ENCODE peak calls at places on chromosome 9, in nine cellular contexts. I is MM.1S, V is hepatocyte, E is HCT116, Q is GM23338, R is SK-N-SH, M is PC-3, L is neural progenitor cell, X is GM23248. C is an unnamed sample. For H3K4me1, the result is how much of the 10 kb centered on the place peaks cover.

GRCh38 chr9:5971740-5972139 is 43.7 kb downstream of the RANBP6 start:
- DNase-seq in I (no peak), V (no peak), E (no peak), Q (no peak), R (no peak), M (peak), L (no peak), X (peak), C (no peak)

GRCh38 chr9:131029574-131029952 is 20.6 kb downstream of the LAMC3 start:
- DNase-seq in I (no peak), V (no peak), E (no peak), Q (no peak), R (no peak), M (no peak), L (no peak), X (no peak), C (no peak)

GRCh38 chr9:5389109-5389732 is 48.5 kb downstream of the PLGRKT start:
- DNase-seq in I (peak), V (no peak), E (no peak), Q (no peak), R (no peak), M (peak), L (no peak), X (peak), C (no peak)

GRCh38 chr9:93595461-93595860 is 19.1 kb downstream of the PHF2 start:
- DNase-seq in I (no peak), V (no peak), E (no peak), Q (no peak), R (no peak), M (no peak), L (no peak), X (no peak), C (no peak)

GRCh38 chr9:125839322-125839721 is 92.1 kb downstream of the PBX3 start:
- DNase-seq in I (no peak), V (no peak), E (no peak), Q (no peak), R (no peak), M (no peak), L (no peak), X (no peak), C (no peak)

GRCh38 chr9:10059044-10059443 is 553.8 kb downstream of the PTPRD start:
- DNase-seq in I (no peak), V (peak), E (no peak), Q (peak), R (no peak), M (no peak), L (no peak), X (peak), C (no peak)

GRCh38 chr9:136020206-136020605 is 59.0 kb upstream of the UBAC1 start:
- DNase-seq in I (no peak), V (no peak), E (no peak), Q (no peak), R (peak), M (no peak), L (no peak), X (no peak), C (no peak)

GRCh38 chr9:126919193-126919592 is 4.6 kb downstream of the RALGPS1 start:
- DNase-seq in I (no peak), V (peak), E (no peak), Q (no peak), R (no peak), M (no peak), L (no peak), X (no peak), C (no peak)

GRCh38 chr9:27726244-27727141 is 153.2 kb upstream of the C9orf72 start:
- DNase-seq in I (peak), V (peak), E (peak), Q (peak), R (peak), M (peak), L (peak), X (peak), C (peak)

GRCh38 chr9:92781902-92782301 is 17.3 kb upstream of the BICD2 start:
- DNase-seq in I (no peak), V (no peak), E (no peak), Q (no peak), R (no peak), M (peak), L (no peak), X (no peak), C (no peak)

GRCh38 chr9:127199001-127199791 is 65.4 kb upstream of the GARNL3 start:
- DNase-seq in I (peak), V (peak), E (peak), Q (peak), R (peak), M (peak), L (peak), X (peak), C (peak)

GRCh38 chr9:133158695-133159094 is 5.0 kb downstream of the GBGT1 start:
- DNase-seq in I (no peak), V (no peak), E (no peak), Q (no peak), R (no peak), M (no peak), L (no peak), X (no peak), C (no peak)

GRCh38 chr9:72808446-72808768 is 144.4 kb downstream of the ALDH1A1 start:
- DNase-seq in I (no peak), V (no peak), E (no peak), Q (no peak), R (no peak), M (no peak), L (no peak), X (peak), C (no peak)

GRCh38 chr9:134591573-134591981 is 50.0 kb upstream of the COL5A1 start:
- DNase-seq in I (no peak), V (no peak), E (no peak), Q (no peak), R (peak), M (no peak), L (no peak), X (peak), C (no peak)

GRCh38 chr9:109098221-109098959 is 21.4 kb downstream of the TMEM245 start:
- DNase-seq in I (no peak), V (peak), E (no peak), Q (peak), R (peak), M (peak), L (peak), X (peak), C (no peak)

GRCh38 chr9:73038613-73039012 is 85.8 kb upstream of the ALDH1A1 start:
- DNase-seq in I (no peak), V (no peak), E (no peak), Q (peak), R (no peak), M (no peak), L (no peak), X (peak), C (no peak)

GRCh38 chr9:134231767-134232166 is 67.4 kb upstream of the RNU6ATAC start:
- DNase-seq in I (no peak), V (no peak), E (no peak), Q (no peak), R (no peak), M (no peak), L (no peak), X (no peak), C (no peak)

GRCh38 chr9:99085949-99086948 is 18.7 kb upstream of the TGFBR1 start:
- DNase-seq in I (no peak), V (no peak), E (no peak), Q (no peak), R (no peak), M (no peak), L (no peak), X (peak), C (no peak)

GRCh38 chr9:91378695-91379127 is 17.0 kb upstream of the AUH start:
- DNase-seq in I (no peak), V (peak), E (no peak), Q (no peak), R (no peak), M (no peak), L (no peak), X (peak), C (no peak)

GRCh38 chr9:72396247-72397091 is 31.5 kb upstream of the ZFAND5 start:
- DNase-seq in I (no peak), V (peak), E (no peak), Q (no peak), R (no peak), M (peak), L (no peak), X (peak), C (no peak)

GRCh38 chr9:91682806-91683205 is 259.2 kb upstream of the NFIL3 start:
- DNase-seq in I (no peak), V (peak), E (no peak), Q (no peak), R (no peak), M (peak), L (no peak), X (peak), C (no peak)

GRCh38 chr9:124688238-124688904 is 82.7 kb downstream of the NR6A1 start:
- DNase-seq in I (no peak), V (no peak), E (no peak), Q (no peak), R (no peak), M (no peak), L (no peak), X (no peak), C (no peak)

GRCh38 chr9:89642789-89643188 is 38.0 kb downstream of the GADD45G start:
- DNase-seq in I (no peak), V (no peak), E (no peak), Q (no peak), R (no peak), M (no peak), L (no peak), X (no peak), C (no peak)

GRCh38 chr9:110427497-110428104 is 89.9 kb upstream of the TXNDC8 start:
- DNase-seq in I (peak), V (peak), E (peak), Q (peak), R (peak), M (peak), L (peak), X (peak), C (peak)

GRCh38 chr9:136840140-136840876 is 2.0 kb upstream of the AJM1 start:
- DNase-seq in I (no peak), V (peak), E (no peak), Q (no peak), R (peak), M (no peak), L (peak), X (no peak), C (no peak)

GRCh38 chr9:16509946-16510504 is 360.4 kb downstream of the BNC2 start:
- DNase-seq in I (no peak), V (peak), E (no peak), Q (no peak), R (no peak), M (peak), L (no peak), X (peak), C (no peak)

GRCh38 chr9:89497978-89498844 is at the start of gene SEMA4D:
- DNase-seq in I (peak), V (peak), E (peak), Q (peak), R (peak), M (peak), L (peak), X (peak), C (peak)

GRCh38 chr9:110192531-110193326 is 15.2 kb downstream of the C9orf152 start:
- DNase-seq in I (peak), V (peak), E (no peak), Q (no peak), R (no peak), M (no peak), L (no peak), X (peak), C (no peak)

GRCh38 chr9:79131375-79131774 is 440.4 kb upstream of the TLE4 start:
- DNase-seq in I (no peak), V (no peak), E (no peak), Q (peak), R (no peak), M (no peak), L (no peak), X (no peak), C (no peak)

GRCh38 chr9:108475813-108476212 is 380.0 kb downstream of the ACTL7B start:
- DNase-seq in I (no peak), V (no peak), E (no peak), Q (no peak), R (no peak), M (peak), L (no peak), X (no peak), C (no peak)

GRCh38 chr9:101738566-101739183 is at the start of gene GRIN3A:
- DNase-seq in I (no peak), V (peak), E (no peak), Q (peak), R (peak), M (no peak), L (peak), X (peak), C (no peak)

GRCh38 chr9:136011703-136012496 is 50.7 kb upstream of the UBAC1 start:
- DNase-seq in I (no peak), V (peak), E (no peak), Q (no peak), R (peak), M (no peak), L (no peak), X (peak), C (peak)

GRCh38 chr9:129290606-129291005 is 112.5 kb upstream of the IER5L start:
- DNase-seq in I (no peak), V (no peak), E (no peak), Q (no peak), R (no peak), M (no peak), L (no peak), X (no peak), C (no peak)

DNA sequence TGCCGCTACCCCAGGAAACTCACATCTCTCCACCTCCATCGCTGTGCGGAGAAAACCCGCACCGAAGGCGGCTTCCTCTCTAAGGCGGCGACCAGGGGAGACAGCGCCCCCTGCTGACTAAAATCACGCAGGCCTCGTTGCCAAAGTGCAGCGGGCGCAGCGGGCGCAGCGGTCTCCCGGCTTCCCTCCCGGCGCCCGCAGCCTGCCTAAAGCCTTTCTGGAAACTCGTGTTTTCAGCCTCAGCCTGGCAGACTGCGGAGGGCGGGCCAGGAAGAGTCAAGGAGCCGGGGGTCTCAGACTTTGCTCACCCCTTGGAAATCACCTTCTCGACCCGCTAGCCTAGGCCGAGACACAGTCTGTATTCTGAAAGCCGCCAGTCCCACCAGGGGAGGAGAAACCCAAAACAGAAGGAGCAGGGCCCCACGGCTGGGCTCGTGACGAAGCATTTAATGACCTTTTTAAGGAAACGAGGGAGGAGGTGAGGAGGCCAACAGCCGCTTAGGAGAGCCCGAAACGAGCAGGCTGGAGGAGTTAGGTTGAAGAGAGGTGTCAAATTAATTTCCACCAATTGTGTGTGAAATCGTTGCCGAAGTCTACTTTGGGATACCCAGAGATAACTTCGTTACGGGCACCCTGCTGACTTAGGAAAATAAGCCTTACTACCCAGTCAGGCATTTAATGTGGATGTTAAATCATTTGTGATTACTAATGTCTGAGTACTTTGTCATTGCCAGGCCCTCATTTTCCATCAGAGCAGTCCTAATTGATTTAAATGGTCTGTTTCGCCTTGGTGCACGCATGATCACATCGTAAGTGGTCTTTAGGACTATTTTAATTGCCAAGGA is 7.3 kb upstream of the FOXB2 start:
- DNase-seq in I (peak), V (peak), E (peak), Q (peak), R (peak), M (peak), L (peak), X (peak), C (peak)
- H2AFZ ChIP-seq in I (peak), V (no peak), E (peak), Q (peak), R (no peak), M (no peak), L (peak), X (no peak), C (no peak)

GRCh38 chr9:68515304-68516017 is 25.2 kb downstream of the TMEM252 start:
- DNase-seq in I (no peak), V (peak), E (no peak), Q (no peak), R (no peak), M (peak), L (no peak), X (peak), C (no peak)
- TF ChIP-seq EZH2phosphoT487 in I (no peak), V (no peak), E (no peak), Q (no peak), R (no peak), M (no peak), L (no peak), X (no peak), C (no peak)

GRCh38 chr9:77177143-77177893 is at the start of gene VPS13A:
- DNase-seq in I (peak), V (peak), E (peak), Q (peak), R (peak), M (peak), L (peak), X (peak), C (peak)

GRCh38 chr9:77183581-77183980 is 6.2 kb downstream of the VPS13A start:
- DNase-seq in I (no peak), V (no peak), E (no peak), Q (no peak), R (no peak), M (no peak), L (no peak), X (no peak), C (no peak)

GRCh38 chr9:77177894-77178794 is 810 bp downstream of the VPS13A start:
- DNase-seq in I (peak), V (peak), E (no peak), Q (peak), R (peak), M (peak), L (peak), X (peak), C (peak)

GRCh38 chr9:77176686-77177142 is 620 bp upstream of the VPS13A start:
- DNase-seq in I (no peak), V (no peak), E (no peak), Q (no peak), R (no peak), M (no peak), L (no peak), X (no peak), C (no peak)

DNA sequence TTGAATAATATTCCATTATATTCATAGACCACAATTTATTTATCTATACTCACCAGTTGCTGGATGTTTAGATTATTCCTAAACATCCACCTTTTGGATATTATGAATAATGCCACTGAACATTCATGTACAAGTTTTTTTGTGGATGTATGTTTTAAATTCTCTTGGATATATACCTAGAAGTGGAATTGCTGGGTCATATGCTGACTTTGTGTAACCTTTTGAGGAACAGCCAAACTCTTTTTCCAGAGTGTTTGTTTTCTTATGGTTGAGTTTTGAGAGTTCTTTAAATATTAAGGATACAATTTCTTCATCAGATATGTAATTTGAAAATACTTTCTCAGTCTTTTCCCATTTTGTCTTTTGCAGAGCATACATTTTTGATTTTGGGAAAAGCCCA is 2.7 kb downstream of the VPS13A start:
- DNase-seq in I (no peak), V (no peak), E (no peak), Q (no peak), R (no peak), M (no peak), L (no peak), X (no peak), C (no peak)
- H3K4me1 ChIP-seq in I (under half), V (under half), E (under half), Q (under half), R (under half), M (under half), L (under half), X (under half), C (under half)

GRCh38 chr9:21969011-21969935 is 24.9 kb downstream of the CDKN2A start:
- DNase-seq in I (no peak), V (no peak), E (no peak), Q (peak), R (no peak), M (no peak), L (peak), X (peak), C (no peak)
- H2AFZ ChIP-seq in I (no peak), V (peak), E (no peak), Q (no peak), R (peak), M (no peak), L (no peak), X (no peak), C (no peak)

DNA sequence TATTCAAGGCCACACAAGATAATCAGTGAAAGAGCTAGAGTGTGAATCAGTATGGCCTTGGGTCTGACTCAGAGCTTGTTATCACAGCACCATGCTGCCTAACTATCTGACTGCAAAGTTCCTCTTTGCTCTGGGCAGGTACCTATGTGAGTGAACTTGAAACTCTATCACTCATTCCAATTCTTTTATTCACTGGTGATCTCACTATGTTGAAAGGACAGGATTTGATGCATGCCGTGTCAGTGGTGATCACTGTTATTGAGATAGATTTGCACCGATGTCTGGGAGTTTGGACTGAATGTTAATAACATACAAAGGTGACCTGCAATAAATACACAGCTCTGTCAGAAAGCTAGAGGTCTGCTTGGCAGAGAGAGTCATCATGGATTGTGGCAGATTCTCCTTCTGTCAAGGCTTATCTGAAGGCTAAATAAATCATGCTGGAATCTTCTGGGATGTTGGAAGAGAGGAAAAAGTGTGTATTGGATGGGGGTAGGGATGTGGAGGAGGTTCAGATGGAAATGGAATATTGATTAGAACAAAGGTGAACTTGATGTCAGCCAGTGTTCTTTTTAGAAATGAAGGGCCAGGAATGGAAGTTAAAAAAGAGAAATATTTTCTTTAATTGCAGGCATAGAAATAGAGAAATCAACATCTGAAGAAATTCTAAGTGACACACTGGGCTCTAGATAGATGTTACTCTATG is 91.8 kb upstream of the TNC start:
- DNase-seq in I (no peak), V (peak), E (no peak), Q (no peak), R (no peak), M (peak), L (no peak), X (peak), C (no peak)
- TF ChIP-seq EZH2phosphoT487 in I (no peak), V (no peak), E (no peak), Q (no peak), R (no peak), M (no peak), L (no peak), X (no peak), C (no peak)